ENCODE peak calls at places on chromosomes 11 and 22, in seven cellular contexts. One of them, this sample, is unnamed. For H3K36me3, the result is how much of the 10 kb centered on the place peaks cover.

GRCh38 chr11:134145715-134146114 is 76.8 kb downstream of the JAM3 start:
- DNase-seq in mesenchymal stem cell: no peak
- DNase-seq in neuronal stem cell: no peak
- DNase-seq in heart right ventricle: no peak
- DNase-seq in cardiac muscle cell: no peak
- DNase-seq in upper lobe of right lung: no peak
- DNase-seq in CD4-positive, alpha-beta memory T cell: no peak
- DNase-seq in this sample: no peak

GRCh38 chr11:86947541-86947940 is 7.7 kb downstream of the FZD4 start:
- DNase-seq in mesenchymal stem cell: no peak
- DNase-seq in neuronal stem cell: no peak
- DNase-seq in heart right ventricle: no peak
- DNase-seq in cardiac muscle cell: no peak
- DNase-seq in upper lobe of right lung: no peak
- DNase-seq in CD4-positive, alpha-beta memory T cell: no peak
- DNase-seq in this sample: no peak

GRCh38 chr11:4025957-4026324 is 68.7 kb upstream of the RRM1 start:
- DNase-seq in mesenchymal stem cell: peak
- DNase-seq in neuronal stem cell: no peak
- DNase-seq in heart right ventricle: no peak
- DNase-seq in cardiac muscle cell: no peak
- DNase-seq in upper lobe of right lung: no peak
- DNase-seq in CD4-positive, alpha-beta memory T cell: no peak
- DNase-seq in this sample: no peak

GRCh38 chr11:8288824-8289223 is 25.1 kb upstream of the LMO1 start:
- DNase-seq in mesenchymal stem cell: no peak
- DNase-seq in neuronal stem cell: no peak
- DNase-seq in heart right ventricle: no peak
- DNase-seq in cardiac muscle cell: no peak
- DNase-seq in upper lobe of right lung: no peak
- DNase-seq in CD4-positive, alpha-beta memory T cell: no peak
- DNase-seq in this sample: no peak

GRCh38 chr11:7677071-7677470 is 3.8 kb upstream of the CYB5R2 start:
- DNase-seq in mesenchymal stem cell: peak
- DNase-seq in neuronal stem cell: no peak
- DNase-seq in heart right ventricle: no peak
- DNase-seq in cardiac muscle cell: no peak
- DNase-seq in upper lobe of right lung: no peak
- DNase-seq in CD4-positive, alpha-beta memory T cell: no peak
- DNase-seq in this sample: no peak

GRCh38 chr11:46762248-46762647 is 43.2 kb downstream of the F2 start:
- DNase-seq in mesenchymal stem cell: no peak
- DNase-seq in neuronal stem cell: no peak
- DNase-seq in heart right ventricle: no peak
- DNase-seq in cardiac muscle cell: no peak
- DNase-seq in upper lobe of right lung: no peak
- DNase-seq in CD4-positive, alpha-beta memory T cell: no peak
- DNase-seq in this sample: no peak

GRCh38 chr11:44886765-44887164 is 63.9 kb downstream of the TP53I11 start:
- DNase-seq in mesenchymal stem cell: peak
- DNase-seq in neuronal stem cell: no peak
- DNase-seq in heart right ventricle: no peak
- DNase-seq in cardiac muscle cell: no peak
- DNase-seq in upper lobe of right lung: no peak
- DNase-seq in CD4-positive, alpha-beta memory T cell: no peak
- DNase-seq in this sample: no peak

GRCh38 chr11:69101100-69101791 is 52.5 kb downstream of the TPCN2 start:
- DNase-seq in mesenchymal stem cell: peak
- DNase-seq in neuronal stem cell: peak
- DNase-seq in heart right ventricle: peak
- DNase-seq in cardiac muscle cell: peak
- DNase-seq in upper lobe of right lung: peak
- DNase-seq in CD4-positive, alpha-beta memory T cell: peak
- DNase-seq in this sample: peak

GRCh38 chr11:68673291-68673930 is 10.9 kb upstream of the GAL start:
- DNase-seq in mesenchymal stem cell: no peak
- DNase-seq in neuronal stem cell: no peak
- DNase-seq in heart right ventricle: no peak
- DNase-seq in cardiac muscle cell: no peak
- DNase-seq in upper lobe of right lung: peak
- DNase-seq in CD4-positive, alpha-beta memory T cell: no peak
- DNase-seq in this sample: no peak

GRCh38 chr22:35489225-35489624 is 51.4 kb upstream of the RASD2 start:
- DNase-seq in mesenchymal stem cell: no peak
- DNase-seq in neuronal stem cell: no peak
- DNase-seq in heart right ventricle: no peak
- DNase-seq in cardiac muscle cell: no peak
- DNase-seq in upper lobe of right lung: no peak
- DNase-seq in CD4-positive, alpha-beta memory T cell: no peak
- DNase-seq in this sample: no peak

GRCh38 chr22:37887610-37888378 is 18.3 kb upstream of the MICALL1 start:
- DNase-seq in mesenchymal stem cell: peak
- DNase-seq in neuronal stem cell: no peak
- DNase-seq in heart right ventricle: no peak
- DNase-seq in cardiac muscle cell: peak
- DNase-seq in upper lobe of right lung: no peak
- DNase-seq in CD4-positive, alpha-beta memory T cell: no peak
- DNase-seq in this sample: no peak

GRCh38 chr11:131925829-131926228 is 555.4 kb downstream of the NTM start:
- DNase-seq in mesenchymal stem cell: no peak
- DNase-seq in neuronal stem cell: no peak
- DNase-seq in heart right ventricle: no peak
- DNase-seq in cardiac muscle cell: peak
- DNase-seq in upper lobe of right lung: no peak
- DNase-seq in CD4-positive, alpha-beta memory T cell: no peak
- DNase-seq in this sample: no peak

GRCh38 chr11:2700415-2701211 is 819 bp upstream of the KCNQ1OT1 start:
- DNase-seq in mesenchymal stem cell: peak
- DNase-seq in neuronal stem cell: peak
- DNase-seq in heart right ventricle: peak
- DNase-seq in cardiac muscle cell: peak
- DNase-seq in upper lobe of right lung: peak
- DNase-seq in CD4-positive, alpha-beta memory T cell: no peak
- DNase-seq in this sample: no peak

GRCh38 chr11:57375490-57375889 is 5.5 kb downstream of the PRG3 start:
- DNase-seq in mesenchymal stem cell: no peak
- DNase-seq in neuronal stem cell: no peak
- DNase-seq in heart right ventricle: no peak
- DNase-seq in cardiac muscle cell: no peak
- DNase-seq in upper lobe of right lung: no peak
- DNase-seq in CD4-positive, alpha-beta memory T cell: no peak
- DNase-seq in this sample: no peak

GRCh38 chr11:76824083-76824939 is 36.4 kb upstream of the ACER3 start:
- DNase-seq in mesenchymal stem cell: peak
- DNase-seq in neuronal stem cell: no peak
- DNase-seq in heart right ventricle: no peak
- DNase-seq in cardiac muscle cell: no peak
- DNase-seq in upper lobe of right lung: no peak
- DNase-seq in CD4-positive, alpha-beta memory T cell: no peak
- DNase-seq in this sample: no peak

GRCh38 chr11:123195182-123196059 is at the start of gene CLMP:
- DNase-seq in mesenchymal stem cell: peak
- DNase-seq in neuronal stem cell: no peak
- DNase-seq in heart right ventricle: peak
- DNase-seq in cardiac muscle cell: peak
- DNase-seq in upper lobe of right lung: peak
- DNase-seq in CD4-positive, alpha-beta memory T cell: no peak
- DNase-seq in this sample: no peak

GRCh38 chr11:93572171-93572570 is 29.0 kb upstream of the SMCO4 start:
- DNase-seq in mesenchymal stem cell: no peak
- DNase-seq in neuronal stem cell: no peak
- DNase-seq in heart right ventricle: no peak
- DNase-seq in cardiac muscle cell: no peak
- DNase-seq in upper lobe of right lung: no peak
- DNase-seq in CD4-positive, alpha-beta memory T cell: no peak
- DNase-seq in this sample: no peak

GRCh38 chr11:93572621-93573020 is 29.4 kb upstream of the SMCO4 start:
- DNase-seq in mesenchymal stem cell: no peak
- DNase-seq in neuronal stem cell: no peak
- DNase-seq in heart right ventricle: no peak
- DNase-seq in cardiac muscle cell: no peak
- DNase-seq in upper lobe of right lung: no peak
- DNase-seq in CD4-positive, alpha-beta memory T cell: no peak
- DNase-seq in this sample: no peak

GRCh38 chr11:93571612-93572011 is 28.4 kb upstream of the SMCO4 start:
- DNase-seq in mesenchymal stem cell: no peak
- DNase-seq in neuronal stem cell: no peak
- DNase-seq in heart right ventricle: no peak
- DNase-seq in cardiac muscle cell: no peak
- DNase-seq in upper lobe of right lung: no peak
- DNase-seq in CD4-positive, alpha-beta memory T cell: no peak
- DNase-seq in this sample: no peak

GRCh38 chr11:93569496-93569895 is 26.3 kb upstream of the SMCO4 start:
- DNase-seq in mesenchymal stem cell: no peak
- DNase-seq in neuronal stem cell: no peak
- DNase-seq in heart right ventricle: no peak
- DNase-seq in cardiac muscle cell: no peak
- DNase-seq in upper lobe of right lung: no peak
- DNase-seq in CD4-positive, alpha-beta memory T cell: no peak
- DNase-seq in this sample: no peak

DNA sequence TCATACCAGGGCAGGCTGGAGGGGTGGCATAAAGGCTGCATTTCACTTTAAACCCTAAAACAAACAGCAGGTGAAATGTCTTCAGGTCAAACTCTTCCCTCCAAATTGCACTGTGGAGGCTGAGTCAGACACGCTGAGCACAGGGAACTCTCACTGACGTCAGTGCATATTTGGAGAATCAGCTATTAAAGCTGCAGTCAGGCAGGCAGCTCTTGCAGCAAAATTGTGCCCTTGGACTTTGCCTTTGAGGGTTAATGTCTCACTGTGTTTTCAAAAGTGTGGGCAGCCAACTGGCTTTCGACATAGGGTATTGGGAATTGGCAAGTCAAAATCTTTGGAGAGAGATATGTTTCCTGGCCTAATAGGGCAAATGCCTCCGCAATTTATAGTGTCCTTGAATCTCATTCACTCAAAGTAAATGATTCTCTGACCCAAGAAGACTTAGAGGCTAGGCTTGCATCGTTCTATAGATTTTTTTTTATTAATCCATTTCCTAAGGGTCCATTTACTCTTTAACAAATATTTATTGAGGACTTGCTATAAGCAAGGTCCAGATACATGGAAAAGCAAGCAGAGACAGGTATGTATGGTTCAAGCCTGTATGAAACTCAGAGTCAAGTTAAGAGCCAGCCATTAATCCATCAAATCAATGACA is 27.7 kb upstream of the SMCO4 start:
- DNase-seq in mesenchymal stem cell: peak
- DNase-seq in neuronal stem cell: no peak
- DNase-seq in heart right ventricle: no peak
- DNase-seq in cardiac muscle cell: peak
- DNase-seq in upper lobe of right lung: no peak
- DNase-seq in CD4-positive, alpha-beta memory T cell: no peak
- DNase-seq in this sample: no peak
- H3K27ac ChIP-seq in mesenchymal stem cell: no peak
- H3K27ac ChIP-seq in neuronal stem cell: no peak
- H3K27ac ChIP-seq in heart right ventricle: no peak
- H3K27ac ChIP-seq in cardiac muscle cell: no peak
- H3K27ac ChIP-seq in upper lobe of right lung: no peak
- H3K27ac ChIP-seq in CD4-positive, alpha-beta memory T cell: no peak
- H3K27ac ChIP-seq in this sample: no peak

GRCh38 chr11:10762185-10762584 is 11.1 kb downstream of the CTR9 start:
- DNase-seq in mesenchymal stem cell: no peak
- DNase-seq in neuronal stem cell: no peak
- DNase-seq in heart right ventricle: no peak
- DNase-seq in cardiac muscle cell: no peak
- DNase-seq in upper lobe of right lung: no peak
- DNase-seq in CD4-positive, alpha-beta memory T cell: no peak
- DNase-seq in this sample: no peak
- H3K36me3 ChIP-seq in mesenchymal stem cell: under half
- H3K36me3 ChIP-seq in neuronal stem cell: under half
- H3K36me3 ChIP-seq in heart right ventricle: under half
- H3K36me3 ChIP-seq in cardiac muscle cell: half or more
- H3K36me3 ChIP-seq in upper lobe of right lung: under half
- H3K36me3 ChIP-seq in CD4-positive, alpha-beta memory T cell: half or more
- H3K36me3 ChIP-seq in this sample: half or more

GRCh38 chr22:43257549-43257948 is 70.6 kb upstream of the TTLL12 start:
- DNase-seq in mesenchymal stem cell: no peak
- DNase-seq in neuronal stem cell: no peak
- DNase-seq in heart right ventricle: no peak
- DNase-seq in cardiac muscle cell: no peak
- DNase-seq in upper lobe of right lung: no peak
- DNase-seq in CD4-positive, alpha-beta memory T cell: no peak
- DNase-seq in this sample: no peak
- H3K27ac ChIP-seq in mesenchymal stem cell: no peak
- H3K27ac ChIP-seq in neuronal stem cell: no peak
- H3K27ac ChIP-seq in heart right ventricle: no peak
- H3K27ac ChIP-seq in cardiac muscle cell: no peak
- H3K27ac ChIP-seq in upper lobe of right lung: no peak
- H3K27ac ChIP-seq in CD4-positive, alpha-beta memory T cell: no peak
- H3K27ac ChIP-seq in this sample: no peak

GRCh38 chr22:46896166-46896565 is 133.7 kb downstream of the TBC1D22A start:
- DNase-seq in mesenchymal stem cell: no peak
- DNase-seq in neuronal stem cell: no peak
- DNase-seq in heart right ventricle: no peak
- DNase-seq in cardiac muscle cell: no peak
- DNase-seq in upper lobe of right lung: no peak
- DNase-seq in CD4-positive, alpha-beta memory T cell: no peak
- DNase-seq in this sample: no peak

GRCh38 chr22:46894851-46895640 is 132.6 kb downstream of the TBC1D22A start:
- DNase-seq in mesenchymal stem cell: no peak
- DNase-seq in neuronal stem cell: no peak
- DNase-seq in heart right ventricle: no peak
- DNase-seq in cardiac muscle cell: no peak
- DNase-seq in upper lobe of right lung: peak
- DNase-seq in CD4-positive, alpha-beta memory T cell: no peak
- DNase-seq in this sample: no peak

GRCh38 chr22:46895753-46896152 is 133.3 kb downstream of the TBC1D22A start:
- DNase-seq in mesenchymal stem cell: no peak
- DNase-seq in neuronal stem cell: no peak
- DNase-seq in heart right ventricle: no peak
- DNase-seq in cardiac muscle cell: no peak
- DNase-seq in upper lobe of right lung: peak
- DNase-seq in CD4-positive, alpha-beta memory T cell: no peak
- DNase-seq in this sample: no peak

GRCh38 chr22:46897246-46897623 is 134.8 kb downstream of the TBC1D22A start:
- DNase-seq in mesenchymal stem cell: no peak
- DNase-seq in neuronal stem cell: no peak
- DNase-seq in heart right ventricle: no peak
- DNase-seq in cardiac muscle cell: no peak
- DNase-seq in upper lobe of right lung: no peak
- DNase-seq in CD4-positive, alpha-beta memory T cell: no peak
- DNase-seq in this sample: no peak

DNA sequence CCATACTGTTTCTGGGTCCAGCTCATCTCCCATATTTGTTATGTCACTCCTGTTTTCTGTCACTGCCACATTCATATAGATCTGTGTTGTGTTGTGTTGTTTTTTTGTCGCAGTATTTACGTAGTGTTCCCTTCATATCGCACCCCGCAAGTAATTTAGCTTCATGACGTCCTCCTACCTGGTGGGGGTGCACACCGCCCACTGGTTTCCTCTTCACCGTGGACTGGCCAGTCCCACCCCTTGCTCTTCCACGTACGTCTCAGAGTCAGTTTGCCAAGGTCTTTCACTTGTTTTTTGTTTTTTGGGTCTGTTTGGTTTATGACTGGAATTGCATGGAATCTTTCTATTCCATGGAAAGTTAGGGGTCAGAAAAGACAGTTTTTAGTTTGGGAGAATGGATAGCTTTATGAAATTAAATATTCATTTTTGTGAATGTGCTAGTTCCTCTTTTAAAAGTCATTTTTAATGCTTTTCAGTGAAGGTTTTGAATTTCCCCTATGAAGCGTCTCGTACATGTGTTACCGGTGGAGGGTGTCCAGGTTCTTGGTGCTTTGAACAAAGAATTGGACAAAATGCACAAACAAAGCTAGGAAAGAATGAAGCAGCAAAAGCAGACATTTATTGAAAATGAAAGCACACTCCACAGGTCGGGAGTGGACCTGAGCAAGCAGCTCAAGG is 134.3 kb downstream of the TBC1D22A start:
- DNase-seq in mesenchymal stem cell: no peak
- DNase-seq in neuronal stem cell: no peak
- DNase-seq in heart right ventricle: no peak
- DNase-seq in cardiac muscle cell: no peak
- DNase-seq in upper lobe of right lung: peak
- DNase-seq in CD4-positive, alpha-beta memory T cell: no peak
- DNase-seq in this sample: no peak
- H3K36me3 ChIP-seq in mesenchymal stem cell: under half
- H3K36me3 ChIP-seq in neuronal stem cell: under half
- H3K36me3 ChIP-seq in heart right ventricle: under half
- H3K36me3 ChIP-seq in cardiac muscle cell: under half
- H3K36me3 ChIP-seq in upper lobe of right lung: under half
- H3K36me3 ChIP-seq in CD4-positive, alpha-beta memory T cell: under half
- H3K36me3 ChIP-seq in this sample: under half